ENCODE peak calls at places on chromosomes 4 and X, in nine cellular contexts. W is HFFc6, D is cardiac fibroblast, H is GM23338, L is uterus, G is tibial artery, V is pancreas, I is brain microvascular endothelial cell, N is coronary artery. X is an unnamed sample.

GRCh38 chr4:8076023-8076422 is 82.6 kb downstream of the ABLIM2 start:
- DNase-seq in N (no peak), D (no peak), I (no peak), V (no peak), H (no peak), W (no peak), G (no peak), L (no peak), X (no peak)

GRCh38 chr4:156939801-156940200 is 31.8 kb downstream of the PDGFC start:
- DNase-seq in I (no peak), H (no peak), G (no peak), V (no peak), W (no peak), L (no peak), N (no peak), D (peak), X (no peak)

GRCh38 chr4:132297346-132297745 is 851.7 kb upstream of the PCDH10 start:
- DNase-seq in N (no peak), W (peak), G (no peak), V (no peak), H (no peak), D (no peak), I (no peak), L (no peak), X (peak)

GRCh38 chr4:34200535-34200934 is 2043.8 kb downstream of the ARAP2 start:
- DNase-seq in D (no peak), G (no peak), L (no peak), H (no peak), I (no peak), W (no peak), V (no peak), N (no peak), X (no peak)

GRCh38 chr4:89894654-89895652 is at the start of gene MMRN1:
- DNase-seq in V (no peak), D (no peak), G (no peak), W (no peak), N (no peak), I (no peak), H (no peak), L (no peak), X (no peak)

GRCh38 chr4:2961411-2962098 is 1.7 kb downstream of the NOP14 start:
- DNase-seq in V (no peak), G (no peak), H (peak), I (no peak), L (no peak), W (no peak), N (no peak), D (no peak), X (no peak)

GRCh38 chr4:26887809-26888208 is 27.2 kb downstream of the STIM2 start:
- DNase-seq in D (no peak), N (no peak), H (no peak), G (no peak), L (no peak), W (no peak), V (no peak), I (no peak), X (no peak)

GRCh38 chr4:5747746-5748365 is 36.9 kb downstream of the EVC start:
- DNase-seq in D (peak), I (peak), N (peak), L (peak), W (peak), H (no peak), G (peak), V (no peak), X (peak)

GRCh38 chr4:122826596-122827257 is at the start of gene FGF2:
- DNase-seq in G (peak), W (peak), H (peak), V (peak), N (peak), L (peak), I (peak), D (peak), X (peak)

GRCh38 chrX:2627272-2627867 is 63.7 kb upstream of the CD99 start:
- DNase-seq in H (peak), V (peak), N (no peak), L (no peak), D (peak), I (peak), G (peak), W (no peak), X (peak)

GRCh38 chr4:186904104-186904503 is 180.4 kb upstream of the FAT1 start:
- DNase-seq in W (peak), G (no peak), V (no peak), N (no peak), L (no peak), D (peak), H (no peak), I (peak), X (peak)

GRCh38 chrX:56978172-56978571 is 17.2 kb downstream of the SPIN3 start:
- DNase-seq in V (no peak), W (peak), G (no peak), N (no peak), L (peak), H (peak), D (peak), I (peak), X (peak)

GRCh38 chr4:112075129-112075753 is 70.0 kb upstream of the FAM241A start:
- DNase-seq in W (peak), N (no peak), I (peak), L (no peak), D (peak), H (peak), V (no peak), G (no peak), X (peak)

GRCh38 chrX:18394477-18394876 is 30.9 kb upstream of the CDKL5 start:
- DNase-seq in N (no peak), I (no peak), V (no peak), G (no peak), H (no peak), D (no peak), W (no peak), L (no peak), X (peak)

GRCh38 chr4:171067422-171067821 is 745.8 kb upstream of the GALNTL6 start:
- DNase-seq in D (no peak), I (no peak), W (no peak), N (no peak), L (no peak), V (no peak), H (peak), G (no peak), X (no peak)
- TF ChIP-seq CTCF in D (no peak), I (no peak), W (no peak), N (no peak), L (no peak), V (no peak), H (peak), G (no peak), X (no peak)

DNA sequence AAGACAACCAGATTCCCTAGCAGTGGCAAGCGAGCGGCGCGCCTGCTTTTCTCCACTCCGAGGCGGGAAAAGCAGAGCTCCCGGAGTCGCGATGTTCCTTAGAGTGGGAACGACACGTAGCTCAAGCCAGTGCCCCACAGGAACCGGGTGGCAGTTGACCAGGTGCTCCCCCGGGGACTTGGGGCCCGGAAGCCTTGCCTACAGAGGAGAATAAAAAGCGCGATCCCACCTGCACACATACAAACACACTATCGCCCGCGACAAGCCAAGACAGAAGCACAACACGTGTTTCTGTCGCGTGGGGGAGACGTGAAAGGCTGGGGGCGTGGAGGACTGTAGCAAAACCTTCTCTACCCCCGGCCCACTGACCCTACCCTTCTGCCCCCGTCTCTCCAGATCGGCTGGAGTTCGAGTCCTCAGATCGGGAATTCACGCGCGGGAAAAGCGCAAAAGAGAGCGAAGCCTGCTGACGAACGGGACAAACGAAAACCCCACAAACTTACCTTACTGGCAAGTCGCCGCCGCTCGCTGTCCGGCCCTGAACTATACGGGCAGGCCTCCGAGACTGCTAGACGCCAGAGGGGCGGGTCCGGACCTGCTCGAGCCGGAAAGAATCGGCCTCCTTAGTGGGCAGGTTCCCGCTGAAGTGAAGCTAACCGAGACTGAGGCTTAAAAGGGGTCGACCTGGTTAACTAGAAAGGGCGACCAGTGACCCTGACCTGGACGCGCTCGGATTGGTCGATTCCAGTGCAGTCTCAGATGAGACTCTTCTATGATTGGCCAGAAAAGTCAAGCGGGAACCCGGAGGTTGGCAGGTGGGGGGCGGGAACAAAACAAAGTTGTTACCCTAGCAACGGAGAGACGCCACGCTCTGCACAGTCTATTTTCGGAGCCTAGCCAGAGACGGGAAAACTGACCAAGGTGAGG is at the start of the genes DNAAF6 and NUP62CL:
- DNase-seq in V (peak), D (peak), W (no peak), N (no peak), G (peak), I (peak), L (peak), H (peak), X (peak)
- TF ChIP-seq CTCF in V (no peak), D (no peak), W (no peak), N (no peak), G (no peak), I (no peak), L (no peak), H (no peak), X (no peak)

DNA sequence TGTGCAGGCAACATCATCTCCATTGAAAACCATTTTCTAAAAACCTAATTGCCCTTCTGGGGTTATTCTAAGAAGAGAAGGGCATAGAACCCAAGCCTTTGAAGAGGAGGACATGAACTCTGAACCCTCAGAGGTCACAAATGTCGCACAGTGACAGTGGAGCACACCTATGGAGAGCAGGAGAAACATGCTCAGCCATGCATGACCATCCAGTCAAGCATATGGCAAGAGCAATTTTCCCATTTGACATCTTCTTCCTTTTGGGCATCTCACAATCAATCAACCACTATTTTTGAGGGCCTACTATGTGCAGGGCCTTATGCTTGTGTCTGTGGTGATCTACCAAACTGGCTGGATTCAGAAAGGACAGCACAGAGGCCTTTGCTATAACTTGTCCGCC is 30.1 kb upstream of the AFF2 start:
- DNase-seq in G (no peak), W (no peak), D (no peak), I (no peak), L (no peak), N (no peak), V (no peak), H (no peak), X (no peak)
- TF ChIP-seq CTCF in G (no peak), W (no peak), D (no peak), I (no peak), L (no peak), N (no peak), V (no peak), H (no peak), X (no peak)

GRCh38 chrX:136310411-136310810 is 9.6 kb downstream of the ADGRG4 start:
- DNase-seq in V (no peak), L (no peak), I (peak), W (peak), G (no peak), D (peak), N (no peak), H (peak), X (peak)
- TF ChIP-seq CTCF in V (no peak), L (no peak), I (no peak), W (no peak), G (no peak), D (no peak), N (no peak), H (no peak), X (no peak)

DNA sequence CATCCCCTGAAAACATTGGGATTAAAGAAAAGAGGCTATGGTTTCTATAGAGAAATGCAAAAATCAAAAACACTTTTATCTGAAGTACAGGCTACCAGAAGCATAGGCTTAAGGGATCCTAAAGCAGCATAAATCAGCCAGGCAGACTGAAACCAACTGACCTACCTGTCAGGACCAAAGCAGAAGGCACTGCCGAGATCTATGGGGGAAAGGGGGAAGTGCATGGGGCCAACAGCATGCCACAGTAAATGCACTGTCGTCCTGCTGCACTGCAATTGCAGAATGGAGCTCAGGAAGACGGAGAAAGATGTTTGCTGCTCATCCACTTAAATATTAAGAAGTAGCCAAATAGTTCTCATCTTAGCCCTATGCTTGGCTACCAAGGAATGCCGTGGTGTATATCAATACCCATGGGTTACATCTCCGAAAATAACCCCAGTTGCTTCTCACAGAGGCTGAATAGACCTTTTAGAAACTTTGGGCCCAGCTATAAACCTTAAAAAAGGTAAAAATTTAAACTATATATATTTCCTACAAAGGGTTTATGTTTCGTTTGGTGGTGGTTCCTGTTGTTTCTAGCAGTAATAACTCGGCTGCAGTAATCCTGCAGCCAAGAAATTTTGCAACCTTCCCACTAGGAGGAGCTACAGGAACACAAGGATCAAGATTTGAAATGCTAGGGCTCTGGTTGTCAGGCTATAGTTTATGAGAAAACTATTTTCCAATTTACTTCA is 312.2 kb upstream of the DIAPH2 start:
- DNase-seq in V (no peak), H (peak), I (peak), N (no peak), W (peak), L (no peak), G (no peak), D (peak), X (peak)
- TF ChIP-seq CTCF in V (peak), H (peak), I (peak), N (peak), W (peak), L (peak), G (peak), D (peak), X (peak)

GRCh38 chr4:164821711-164822110 is 55.3 kb upstream of the APELA start:
- DNase-seq in H (no peak), L (no peak), W (no peak), N (no peak), V (no peak), I (no peak), G (no peak), D (no peak), X (no peak)
- TF ChIP-seq CTCF in H (no peak), L (no peak), W (no peak), N (no peak), V (no peak), I (no peak), G (no peak), D (no peak), X (no peak)

X was measured in astrocyte of the spinal cord.